ENCODE peak calls at places on chromosomes 1 and 21, in eight cellular contexts. R, F, D, H, X, U, L and V are unnamed samples.

GRCh38 chr1:205545001-205545919 is 40.8 kb downstream of the CDK18 start:
- DNase-seq in U (no peak), L (no peak), H (peak), F (no peak), X (no peak), D (no peak), R (no peak), V (peak)

GRCh38 chr21:46285761-46286667 is at the start of gene YBEY:
- DNase-seq in U (peak), F (peak), L (peak), H (peak), R (peak), X (peak), D (peak), V (peak)

GRCh38 chr1:206449566-206449965 is 20.7 kb upstream of the IKBKE start:
- DNase-seq in L (no peak), H (no peak), U (no peak), D (no peak), R (no peak), X (no peak), F (peak), V (no peak)

GRCh38 chr1:178192686-178193085 is 98.8 kb downstream of the RASAL2 start:
- DNase-seq in U (no peak), R (peak), D (no peak), F (no peak), L (peak), H (no peak), X (no peak), V (no peak)

GRCh38 chr1:49435291-49435690 is 588.5 kb downstream of the AGBL4 start:
- DNase-seq in L (no peak), R (peak), U (no peak), F (no peak), X (no peak), D (no peak), H (no peak), V (no peak)

GRCh38 chr1:207396360-207396759 is 57.8 kb upstream of the CR2 start:
- DNase-seq in R (no peak), L (no peak), D (no peak), U (no peak), F (no peak), X (no peak), H (no peak), V (no peak)

GRCh38 chr21:45985471-45986315 is 4.1 kb downstream of the COL6A1 start:
- DNase-seq in U (no peak), D (no peak), X (no peak), F (no peak), L (no peak), R (no peak), H (no peak), V (no peak)

GRCh38 chr1:12478612-12478985 is 139.4 kb downstream of the DHRS3 start:
- DNase-seq in F (no peak), R (no peak), H (no peak), X (no peak), U (peak), D (peak), L (no peak), V (peak)

GRCh38 chr1:56056438-56057312 is 522.7 kb downstream of the PLPP3 start:
- DNase-seq in R (peak), U (no peak), L (peak), D (no peak), H (no peak), F (no peak), X (no peak), V (no peak)

GRCh38 chr1:67970088-67970487 is 80.3 kb downstream of the DIRAS3 start:
- DNase-seq in H (no peak), X (no peak), F (no peak), R (peak), U (no peak), L (peak), D (no peak), V (no peak)

GRCh38 chr1:10280442-10281350 is 70.3 kb downstream of the KIF1B start:
- DNase-seq in D (no peak), R (no peak), L (no peak), U (no peak), F (no peak), X (no peak), H (no peak), V (no peak)